ENCODE peak calls at places on chromosomes 1 and 21, in four cellular contexts. F is brain microvascular endothelial cell, A is cardiac fibroblast, P is astrocyte of the spinal cord. J is an unnamed sample.

GRCh38 chr1:15370781-15371467 is 38.8 kb upstream of the EFHD2 start:
- DNase-seq in P (no peak), A (peak; percentile 44), F (no peak), J (no peak)

GRCh38 chr1:85940621-85941306 is 215.8 kb downstream of the COL24A1 start:
- DNase-seq in P (no peak), F (no peak), A (peak; percentile 1), J (peak; percentile 29)

GRCh38 chr21:33300701-33301631 is 23.8 kb upstream of the IFNAR1 start:
- DNase-seq in F (no peak), P (no peak), A (peak; percentile 36), J (no peak)

GRCh38 chr1:151953409-151954094 is 40.1 kb downstream of the S100A10 start:
- DNase-seq in P (no peak), F (no peak), A (no peak), J (no peak)

GRCh38 chr21:36064085-36064460 is 3.7 kb upstream of the SETD4 start:
- DNase-seq in P (no peak), F (no peak), A (no peak), J (no peak)

GRCh38 chr1:203985044-203985443 is 87.9 kb upstream of the SOX13 start:
- DNase-seq in F (no peak), P (no peak), A (peak; percentile 4), J (no peak)

GRCh38 chr1:177983824-177984528 is 14.1 kb upstream of the SEC16B start:
- DNase-seq in F (peak; percentile 93), A (peak; percentile 95), P (peak; percentile 95), J (peak; percentile 87)

GRCh38 chr1:110012100-110012499 is 22.3 kb upstream of the STRIP1 start:
- DNase-seq in F (no peak), P (no peak), A (no peak), J (no peak)

GRCh38 chr21:27779604-27780003 is 812.7 kb upstream of the ADAMTS5 start:
- DNase-seq in F (no peak), A (no peak), P (no peak), J (no peak)

GRCh38 chr1:117067528-117068370 is 7.6 kb downstream of the TTF2 start:
- DNase-seq in P (peak; percentile 60), A (peak; percentile 74), F (peak; percentile 51), J (no peak)

GRCh38 chr1:43636006-43636641 is 13.8 kb upstream of the KDM4A start:
- DNase-seq in F (no peak), P (no peak), A (no peak), J (no peak)

GRCh38 chr1:96234299-96234698 is 487.3 kb upstream of the PTBP2 start:
- DNase-seq in P (peak; percentile 66), F (peak; percentile 58), A (peak; percentile 75), J (no peak)

GRCh38 chr1:216293673-216294072 is 129.6 kb downstream of the USH2A start:
- DNase-seq in F (no peak), A (peak; percentile 2), P (peak; percentile 33), J (no peak)

GRCh38 chr1:5286244-5286643 is 631.8 kb downstream of the AJAP1 start:
- DNase-seq in P (no peak), F (no peak), A (no peak), J (no peak)

GRCh38 chr1:153353226-153353947 is 4.3 kb upstream of the S100A9 start:
- DNase-seq in F (no peak), A (peak; percentile 18), P (no peak), J (no peak)

GRCh38 chr1:164132001-164132400 is 427.0 kb upstream of the PBX1 start:
- DNase-seq in A (no peak), F (no peak), P (no peak), J (no peak)

GRCh38 chr1:176118985-176119384 is 88.1 kb downstream of the COP1 start:
- DNase-seq in A (no peak), P (no peak), F (no peak), J (peak; percentile 63)

GRCh38 chr1:30262158-30262557 is 461.2 kb downstream of the MATN1 start:
- DNase-seq in P (no peak), A (no peak), F (no peak), J (no peak)

GRCh38 chr21:39650801-39651200 is 38.1 kb downstream of the B3GALT5 start:
- DNase-seq in F (no peak), P (no peak), A (no peak), J (no peak)

GRCh38 chr1:230263573-230264195 is 162.4 kb downstream of the PGBD5 start:
- DNase-seq in F (no peak), A (no peak), P (no peak), J (no peak)

GRCh38 chr1:228438266-228438665 is 21.6 kb upstream of the TRIM17 start:
- DNase-seq in P (no peak), A (no peak), F (no peak), J (no peak)

GRCh38 chr1:15684042-15684461 is at the start of gene PLEKHM2:
- DNase-seq in P (no peak), A (peak; percentile 56), F (no peak), J (no peak)

GRCh38 chr21:32015740-32016139 is 142.9 kb downstream of the HUNK start:
- DNase-seq in P (no peak), F (no peak), A (no peak), J (no peak)

GRCh38 chr1:89396902-89397301 is 33.0 kb downstream of the GBP6 start:
- DNase-seq in A (no peak), F (no peak), P (no peak), J (no peak)

GRCh38 chr1:150615346-150616201 is 13.8 kb downstream of the ENSA start:
- DNase-seq in P (no peak), F (no peak), A (no peak), J (no peak)

GRCh38 chr1:41296476-41296875 is 54.4 kb upstream of the SCMH1 start:
- DNase-seq in F (no peak), P (no peak), A (no peak), J (no peak)
- H3K4me3 ChIP-seq in F (no peak overlapping the region), P (no peak overlapping the region), A (no peak overlapping the region), J (no peak overlapping the region)

DNA sequence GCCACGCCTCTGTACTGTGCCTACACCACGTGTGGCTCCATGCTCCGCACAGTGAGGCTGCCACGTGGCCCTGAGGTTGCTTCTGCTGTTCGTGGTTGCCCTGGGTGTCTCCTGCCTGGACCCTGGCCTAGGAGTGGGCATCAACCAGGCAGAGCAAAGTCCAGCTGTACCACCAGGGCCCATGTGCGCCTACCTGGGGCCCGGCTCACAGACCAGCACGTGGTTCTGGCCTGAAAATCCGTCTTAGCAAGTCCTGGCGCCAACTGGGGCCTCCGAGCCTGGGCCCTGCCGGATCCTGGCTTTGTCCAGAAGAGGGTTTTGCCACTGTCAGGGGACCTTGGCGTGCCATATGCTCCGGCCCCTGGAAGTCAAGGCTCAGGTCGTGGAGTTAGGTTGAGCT is 107.1 kb upstream of the TTC34 start:
- DNase-seq in F (no peak), A (no peak), P (no peak), J (no peak)
- TF ChIP-seq CTCF in F (no peak), A (no peak), P (no peak), J (no peak)

GRCh38 chr1:24856787-24857527 is 73.1 kb downstream of the RUNX3 start:
- DNase-seq in F (no peak), A (no peak), P (no peak), J (no peak)
- H3K4me3 ChIP-seq in F (no peak overlapping the region), A (no peak overlapping the region), P (no peak overlapping the region), J (no peak overlapping the region)

GRCh38 chr1:233433436-233434213 is 106.1 kb downstream of the MAP3K21 start:
- DNase-seq in A (no peak), F (no peak), P (no peak), J (no peak)

GRCh38 chr1:233427907-233428306 is 100.4 kb downstream of the MAP3K21 start:
- DNase-seq in P (no peak), A (no peak), F (no peak), J (no peak)

GRCh38 chr1:233432916-233433315 is 105.4 kb downstream of the MAP3K21 start:
- DNase-seq in P (no peak), F (no peak), A (no peak), J (no peak)

DNA sequence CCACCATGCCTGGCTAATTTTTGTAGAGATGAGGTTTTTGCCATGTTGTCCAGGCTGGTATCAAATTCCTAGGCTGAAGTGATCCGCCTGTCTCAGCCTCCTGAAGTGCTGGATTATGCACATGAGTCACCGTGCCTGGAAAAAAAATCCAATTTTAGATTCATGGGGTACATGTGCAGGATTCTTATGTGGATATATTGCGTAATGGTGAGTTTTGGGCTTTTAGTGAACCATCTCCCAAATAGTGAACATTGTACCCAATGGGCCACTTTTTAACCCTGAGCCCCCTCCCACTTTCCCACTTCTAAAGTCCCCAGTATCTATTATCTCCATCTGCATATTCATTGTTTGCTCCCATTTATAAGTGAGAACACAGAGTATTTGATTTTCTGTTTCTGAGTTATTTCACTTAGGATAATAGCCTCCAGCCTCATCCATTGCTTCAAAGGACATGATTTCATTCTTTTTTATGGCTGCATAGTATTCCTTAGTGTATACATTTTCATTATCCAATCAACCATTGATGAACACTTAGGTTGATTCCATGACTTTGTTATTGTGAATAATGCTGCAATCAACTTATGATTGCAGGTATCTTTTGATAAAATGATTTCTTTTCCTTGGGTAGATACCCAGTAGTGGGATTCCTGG is 104.4 kb downstream of the MAP3K21 start:
- DNase-seq in F (no peak), A (no peak), P (no peak), J (no peak)
- TF ChIP-seq CTCF in F (no peak), A (no peak), P (no peak), J (no peak)

DNA sequence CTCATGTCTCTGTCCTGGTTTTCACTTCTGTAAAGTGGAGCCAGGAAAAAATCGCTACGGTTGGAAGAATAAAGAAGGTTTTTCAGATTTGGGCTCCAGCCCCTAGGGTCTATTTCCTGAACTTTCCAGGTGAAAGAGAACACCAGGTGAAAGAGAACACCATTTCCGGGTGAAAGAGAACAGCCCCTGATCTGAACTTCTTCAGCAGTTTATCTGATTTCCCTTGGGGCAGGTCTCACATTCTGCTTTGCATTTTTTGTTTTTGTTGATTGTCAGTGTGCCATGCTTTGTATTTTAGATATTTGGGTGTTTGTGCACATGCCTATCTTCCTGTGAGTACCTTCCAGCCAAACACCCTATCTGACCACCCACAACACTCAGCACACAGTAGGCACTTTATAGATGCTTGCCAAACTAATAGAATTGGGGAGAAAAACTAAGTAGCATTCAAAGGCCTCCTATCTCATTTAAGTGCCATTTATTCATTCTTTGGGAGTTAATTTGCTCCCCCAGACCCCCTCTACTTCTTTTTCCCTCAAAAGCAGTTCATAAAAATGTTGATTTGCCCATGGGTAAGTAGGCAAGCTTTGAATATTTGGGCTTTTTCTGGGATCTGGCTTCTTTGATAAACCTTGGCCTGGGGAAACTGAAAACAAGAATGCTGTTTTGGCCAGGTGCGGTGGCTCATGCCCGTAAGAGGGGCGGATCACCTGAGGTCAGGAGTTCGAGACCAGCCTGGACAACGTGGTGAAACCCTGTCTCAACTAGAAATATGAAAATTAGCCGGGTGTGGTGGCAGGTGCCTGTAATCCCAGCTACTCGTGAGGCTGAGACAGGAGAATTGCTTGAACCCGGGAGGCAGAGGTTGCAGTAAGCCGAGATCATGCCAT is 2.2 kb downstream of the NAV1 start:
- DNase-seq in P (no peak), A (no peak), F (no peak), J (no peak)
- H3K4me3 ChIP-seq in P (peak overlapping the region; percentile 89), A (peak overlapping the region; percentile 71), F (peak overlapping the region; percentile 87), J (peak overlapping the region; percentile 92)

DNA sequence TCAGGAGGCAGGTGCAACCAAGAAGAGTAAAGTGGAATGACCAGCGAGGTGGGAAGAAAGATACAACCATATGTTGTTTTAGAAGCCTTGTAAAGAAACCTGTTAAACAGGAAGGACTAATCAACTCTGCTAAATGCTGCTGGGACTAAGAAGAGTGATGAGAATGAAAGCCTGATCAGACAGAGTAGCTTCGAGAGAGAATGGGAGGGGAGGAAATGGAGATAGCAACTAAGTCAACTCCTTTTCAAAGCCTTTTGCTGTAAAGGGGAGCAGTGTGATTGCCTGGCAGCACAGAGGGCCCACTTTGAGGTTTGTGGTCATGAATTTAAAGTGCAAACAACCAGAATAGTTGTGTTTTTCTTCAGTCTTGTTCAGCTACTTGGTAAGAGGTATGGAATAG is 31.4 kb downstream of the SLC30A7 start:
- DNase-seq in F (no peak), P (no peak), A (no peak), J (no peak)
- TF ChIP-seq CTCF in F (no peak), P (no peak), A (no peak), J (no peak)

J was measured in AG04449.